ENCODE peak calls at places on chromosomes 16 and 17, in five cellular contexts. E is hepatic stellate cell, D is neural crest cell, I is prostate gland, Q is midbrain. F is an unnamed sample.

GRCh38 chr17:8577868-8578267 is 52.7 kb downstream of the MYH10 start:
- DNase-seq in I (no peak), Q (no peak), E (no peak), D (no peak), F (no peak)

GRCh38 chr16:12434567-12434966 is 369.1 kb downstream of the CPPED1 start:
- DNase-seq in E (no peak), Q (no peak), D (no peak), I (no peak), F (no peak)

GRCh38 chr16:59205403-59205802 is 471.3 kb upstream of the GOT2 start:
- DNase-seq in Q (no peak), E (no peak), D (no peak), I (no peak), F (no peak)

GRCh38 chr16:1620391-1620790 is 8.2 kb downstream of the CRAMP1 start:
- DNase-seq in E (no peak), Q (no peak), I (no peak), D (no peak), F (no peak)

GRCh38 chr16:30794634-30795033 is 7.6 kb upstream of the ZNF629 start:
- DNase-seq in E (no peak), D (no peak), I (no peak), Q (no peak), F (no peak)

GRCh38 chr16:88616320-88616719 is 22.1 kb upstream of the IL17C start:
- DNase-seq in D (no peak), I (peak), Q (no peak), E (no peak), F (no peak)

GRCh38 chr16:2178321-2179106 is 17.9 kb downstream of the CASKIN1 start:
- DNase-seq in D (no peak), E (no peak), Q (no peak), I (no peak), F (no peak)

GRCh38 chr17:32755045-32755805 is 121.7 kb downstream of the MYO1D start:
- DNase-seq in I (no peak), E (peak), D (no peak), Q (peak), F (no peak)

GRCh38 chr16:72384651-72385050 is 212.7 kb upstream of the PMFBP1 start:
- DNase-seq in D (no peak), Q (no peak), I (no peak), E (no peak), F (no peak)

GRCh38 chr16:89153848-89154271 is 17.7 kb upstream of the CDH15 start:
- DNase-seq in D (no peak), E (no peak), Q (no peak), I (peak), F (no peak)

GRCh38 chr16:85090873-85091521 is 21.3 kb downstream of the CIBAR2 start:
- DNase-seq in Q (no peak), D (no peak), E (no peak), I (no peak), F (no peak)

GRCh38 chr17:32519769-32520701 is 33.2 kb downstream of the CDK5R1 start:
- DNase-seq in Q (no peak), E (peak), D (no peak), I (no peak), F (peak)

GRCh38 chr16:2520784-2521577 is 810 bp downstream of the AMDHD2 start:
- DNase-seq in I (no peak), D (no peak), Q (no peak), E (peak), F (no peak)

GRCh38 chr17:12842936-12843335 is 53.6 kb downstream of the ARHGAP44 start:
- DNase-seq in E (no peak), I (no peak), Q (no peak), D (no peak), F (no peak)

GRCh38 chr17:28567604-28568003 is 3.7 kb downstream of the PIGS start:
- DNase-seq in I (no peak), E (no peak), D (no peak), Q (no peak), F (no peak)

GRCh38 chr17:45841883-45842525 is 2.7 kb upstream of the SPPL2C start:
- DNase-seq in E (no peak), D (no peak), Q (no peak), I (no peak), F (no peak)

GRCh38 chr16:69747115-69747514 is 7.6 kb downstream of the NOB1 start:
- DNase-seq in E (no peak), Q (no peak), I (no peak), D (no peak), F (no peak)

GRCh38 chr16:83842755-83843507 is 35.2 kb downstream of the HSBP1 start:
- DNase-seq in I (no peak), E (no peak), D (no peak), Q (no peak), F (no peak)

GRCh38 chr17:74239169-74239568 is 25.8 kb downstream of the TTYH2 start:
- DNase-seq in E (no peak), D (no peak), I (no peak), Q (no peak), F (no peak)

GRCh38 chr17:57355090-57355859 is 99.0 kb downstream of the MSI2 start:
- DNase-seq in E (no peak), D (no peak), Q (no peak), I (no peak), F (no peak)

GRCh38 chr16:51353055-51353454 is 202.0 kb upstream of the SALL1 start:
- DNase-seq in E (no peak), Q (no peak), D (no peak), I (no peak), F (no peak)

GRCh38 chr16:86010680-86011141 is 111.7 kb downstream of the IRF8 start:
- DNase-seq in Q (no peak), E (no peak), I (no peak), D (no peak), F (no peak)

GRCh38 chr17:27954521-27955495 is 61.6 kb upstream of the LYRM9 start:
- DNase-seq in I (no peak), Q (no peak), D (no peak), E (no peak), F (no peak)

GRCh38 chr16:31700530-31701388 is 172.8 kb upstream of the ZNF267 start:
- DNase-seq in E (no peak), I (peak), Q (peak), D (peak), F (peak)

GRCh38 chr16:29684671-29685070 is 5.7 kb downstream of the QPRT start:
- DNase-seq in E (no peak), I (no peak), D (no peak), Q (no peak), F (no peak)

GRCh38 chr17:78484300-78485159 is 92.7 kb downstream of the DNAH17 start:
- DNase-seq in E (no peak), D (peak), Q (peak), I (no peak), F (peak)